ENCODE peak calls at places on chromosomes 1 and 21, in ten cellular contexts. X is endothelial cell of umbilical vein, R is SK-N-SH, N is caudate nucleus, J is A549, O is tibial artery, K is left lung, A is HCT116, P is OCI-LY7, L is coronary artery. E is an unnamed sample.

GRCh38 chr1:33966346-33967141 is 102.7 kb downstream of the HMGB4 start:
- DNase-seq in N (no peak), R (no peak), P (no peak), O (no peak), J (no peak), X (no peak), K (no peak), L (no peak), A (no peak), E (no peak)

GRCh38 chr1:70866522-70867256 is 180.9 kb downstream of the PTGER3 start:
- DNase-seq in A (no peak), P (no peak), X (no peak), N (no peak), R (no peak), J (no peak), K (no peak), O (no peak), L (no peak), E (no peak)

GRCh38 chr1:233406339-233406960 is 78.9 kb downstream of the MAP3K21 start:
- DNase-seq in O (no peak), P (no peak), J (no peak), L (no peak), A (no peak), N (no peak), X (no peak), R (peak; percentile 16), K (no peak), E (no peak)

GRCh38 chr1:228782662-228783414 is 47.6 kb downstream of the RHOU start:
- DNase-seq in R (no peak), X (no peak), N (no peak), O (no peak), A (no peak), K (no peak), J (peak; percentile 68), P (no peak), L (no peak), E (no peak)

GRCh38 chr1:85581802-85582686 is 1.5 kb downstream of the CCN1 start:
- DNase-seq in X (peak; percentile 54), O (peak; percentile 77), K (peak; percentile 65), L (no peak), P (no peak), R (peak; percentile 48), N (no peak), A (no peak), J (peak; percentile 86), E (no peak)

GRCh38 chr1:22105611-22106207 is 37.2 kb downstream of the WNT4 start:
- DNase-seq in P (peak; percentile 63), J (peak; percentile 56), O (no peak), L (no peak), X (peak; percentile 62), K (no peak), A (peak; percentile 29), N (no peak), R (peak; percentile 64), E (no peak)

GRCh38 chr1:201656670-201657032 is 117.7 kb downstream of the NAV1 start:
- DNase-seq in X (no peak), J (no peak), O (no peak), N (no peak), P (no peak), K (no peak), L (no peak), R (peak; percentile 62), A (no peak), E (no peak)

GRCh38 chr1:155062702-155063411 is 683 bp upstream of the EFNA4 start:
- DNase-seq in N (no peak), K (no peak), L (no peak), P (peak; percentile 84), A (no peak), J (peak; percentile 72), R (peak; percentile 47), X (no peak), O (no peak), E (peak; percentile 88)

GRCh38 chr1:10686404-10687040 is 109.9 kb downstream of the CASZ1 start:
- DNase-seq in O (no peak), J (no peak), L (no peak), N (no peak), R (no peak), K (no peak), A (no peak), P (no peak), X (no peak), E (no peak)
- H3K27ac ChIP-seq in O (peak overlapping the region; percentile 74), J (peak overlapping the region; percentile 16), L (no peak overlapping the region), N (no peak overlapping the region), R (no peak overlapping the region), K (peak overlapping the region; percentile 74), A (no peak overlapping the region), P (no peak overlapping the region), X (no peak overlapping the region), E (no peak overlapping the region)

GRCh38 chr1:45892068-45892785 is 88.8 kb downstream of the MAST2 start:
- DNase-seq in X (peak; percentile 94), J (peak; percentile 71), O (no peak), K (no peak), P (no peak), R (no peak), A (peak; percentile 93), L (no peak), N (no peak), E (no peak)
- H3K27ac ChIP-seq in X (peak overlapping the region; percentile 60), J (peak overlapping the region; percentile 91), O (peak overlapping the region; percentile 76), K (peak overlapping the region; percentile 35), P (no peak overlapping the region), R (peak overlapping the region; percentile 87), A (peak overlapping the region; percentile 80), L (peak overlapping the region; percentile 63), N (peak overlapping the region; percentile 18), E (peak overlapping the region; percentile 42)

GRCh38 chr1:26743426-26744059 is 44.2 kb upstream of the PIGV start:
- DNase-seq in K (no peak), N (no peak), J (no peak), X (no peak), P (no peak), A (no peak), L (no peak), R (no peak), O (no peak), E (no peak)
- H3K27ac ChIP-seq in K (peak overlapping the region; percentile 94), N (peak overlapping the region; percentile 72), J (peak overlapping the region; percentile 40), X (peak overlapping the region; percentile 43), P (peak overlapping the region; percentile 96), A (peak overlapping the region; percentile 28), L (no peak overlapping the region), R (peak overlapping the region; percentile 90), O (peak overlapping the region; percentile 58), E (peak overlapping the region; percentile 69)

DNA sequence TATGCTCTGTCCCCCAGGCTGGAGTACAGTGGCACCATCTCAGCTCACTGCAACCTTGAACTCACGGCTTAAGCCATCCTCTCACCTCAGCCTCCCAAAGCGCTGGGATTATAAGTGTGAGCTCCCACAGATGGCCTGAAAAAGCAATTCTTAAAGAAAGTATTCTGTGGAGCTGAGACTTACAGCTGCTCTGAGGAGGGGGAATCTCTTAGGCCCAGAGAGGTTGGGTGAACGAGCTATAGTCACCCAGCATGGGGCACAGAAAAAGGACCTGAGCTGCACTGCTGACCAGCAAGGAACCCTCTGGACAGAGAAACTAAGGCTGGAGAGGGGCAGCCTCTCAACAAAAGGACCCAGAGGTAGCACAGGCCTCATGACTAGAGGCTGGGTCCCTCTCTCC is 1.3 kb downstream of the PAQR7 start:
- DNase-seq in X (no peak), L (no peak), P (no peak), J (no peak), R (no peak), O (no peak), K (no peak), A (no peak), N (no peak), E (no peak)
- H3K27ac ChIP-seq in X (no peak overlapping the region), L (no peak overlapping the region), P (no peak overlapping the region), J (peak overlapping the region; percentile 98), R (no peak overlapping the region), O (peak overlapping the region; percentile 76), K (no peak overlapping the region), A (peak overlapping the region; percentile 81), N (no peak overlapping the region), E (peak overlapping the region; percentile 57)

GRCh38 chr21:41220208-41220733 is 52.3 kb downstream of the BACE2 start:
- DNase-seq in A (no peak), O (no peak), L (no peak), K (no peak), R (no peak), P (no peak), J (no peak), X (no peak), N (no peak), E (no peak)
- H3K27ac ChIP-seq in A (no peak overlapping the region), O (no peak overlapping the region), L (no peak overlapping the region), K (no peak overlapping the region), R (no peak overlapping the region), P (no peak overlapping the region), J (no peak overlapping the region), X (no peak overlapping the region), N (no peak overlapping the region), E (no peak overlapping the region)

GRCh38 chr21:45404726-45405270 is at the start of gene COL18A1:
- DNase-seq in R (peak; percentile 98), O (peak; percentile 89), P (no peak), L (no peak), J (peak; percentile 22), A (no peak), X (peak; percentile 39), K (peak; percentile 56), N (no peak), E (peak; percentile 61)
- H3K27ac ChIP-seq in R (peak within 1 kb of the TSS; percentile 48), O (peak within 1 kb of the TSS; percentile 98), P (no peak within 1 kb of the TSS), L (peak within 1 kb of the TSS; percentile 88), J (peak within 1 kb of the TSS; percentile 100), A (peak within 1 kb of the TSS; percentile 69), X (peak within 1 kb of the TSS; percentile 95), K (peak within 1 kb of the TSS; percentile 69), N (no peak within 1 kb of the TSS), E (peak within 1 kb of the TSS; percentile 83)

DNA sequence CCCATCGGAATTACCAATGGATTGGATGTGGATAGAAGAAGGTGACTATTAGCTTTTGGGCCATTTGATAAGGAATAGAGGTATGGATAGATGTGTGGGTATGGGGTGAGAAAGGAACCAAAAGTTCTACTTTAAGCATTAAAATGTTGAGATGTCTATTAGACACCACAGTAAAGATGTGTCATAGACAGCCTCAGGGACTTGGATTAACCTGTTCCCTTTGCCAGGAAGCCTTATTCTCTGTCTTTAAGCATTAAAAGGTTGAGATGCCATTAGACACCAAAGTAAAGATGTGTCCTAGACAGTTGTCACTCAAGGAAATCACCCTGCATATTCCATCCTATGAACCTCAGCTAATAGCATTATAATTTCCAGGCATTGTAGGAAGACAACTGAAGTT is 11.0 kb upstream of the DENND1B start:
- DNase-seq in N (no peak), X (no peak), O (no peak), J (no peak), R (no peak), K (no peak), P (no peak), A (no peak), L (no peak), E (no peak)
- H3K27ac ChIP-seq in N (no peak overlapping the region), X (no peak overlapping the region), O (no peak overlapping the region), J (no peak overlapping the region), R (no peak overlapping the region), K (no peak overlapping the region), P (no peak overlapping the region), A (no peak overlapping the region), L (no peak overlapping the region), E (no peak overlapping the region)

GRCh38 chr1:6417961-6418667 is 1.6 kb downstream of the HES2 start:
- DNase-seq in J (no peak), A (no peak), N (no peak), L (no peak), P (no peak), X (no peak), K (no peak), R (no peak), O (no peak), E (no peak)
- H3K27ac ChIP-seq in J (no peak overlapping the region), A (no peak overlapping the region), N (no peak overlapping the region), L (no peak overlapping the region), P (no peak overlapping the region), X (no peak overlapping the region), K (no peak overlapping the region), R (no peak overlapping the region), O (no peak overlapping the region), E (no peak overlapping the region)

E was measured in Peyer's patch.